ENCODE peak calls at places on chromosomes 1 and 21, in seven cellular contexts. Y, T, R, F, G, M and C are unnamed samples.

GRCh38 chr1:231694081-231694443 is 67.5 kb downstream of the DISC1 start:
- DNase-seq in Y (no peak), M (no peak), G (no peak), F (no peak), T (no peak), R (no peak), C (no peak)

GRCh38 chr1:24897263-24898151 is 32.6 kb downstream of the RUNX3 start:
- DNase-seq in Y (no peak), M (no peak), T (no peak), G (no peak), R (no peak), F (no peak), C (no peak)

GRCh38 chr1:21317035-21317689 is 26.9 kb upstream of the ECE1 start:
- DNase-seq in R (no peak), F (peak; percentile 93), Y (no peak), G (no peak), T (no peak), M (no peak), C (no peak)

GRCh38 chr1:179831852-179832699 is 45.5 kb downstream of the TOR1AIP2 start:
- DNase-seq in Y (no peak), G (no peak), R (no peak), T (no peak), M (no peak), F (no peak), C (no peak)

GRCh38 chr1:6703016-6703415 is 1.4 kb upstream of the DNAJC11 start:
- DNase-seq in Y (no peak), T (no peak), R (no peak), G (no peak), F (no peak), M (no peak), C (no peak)

GRCh38 chr1:58246549-58246948 is 300.0 kb downstream of the OMA1 start:
- DNase-seq in M (no peak), T (no peak), F (no peak), Y (no peak), G (no peak), R (no peak), C (no peak)

GRCh38 chr1:31614538-31615005 is 2.9 kb upstream of the HCRTR1 start:
- DNase-seq in M (no peak), Y (no peak), T (no peak), R (no peak), G (no peak), F (no peak), C (no peak)

GRCh38 chr1:225483818-225484656 is 56.2 kb upstream of the LBR start:
- DNase-seq in Y (no peak), F (no peak), M (no peak), T (no peak), R (no peak), G (no peak), C (no peak)

GRCh38 chr1:112803906-112804762 is 89.0 kb upstream of the PPM1J start:
- DNase-seq in Y (peak; percentile 43), T (peak; percentile 66), F (peak; percentile 51), R (peak; percentile 28), G (peak; percentile 65), M (peak; percentile 57), C (peak; percentile 53)

GRCh38 chr1:223752721-223753515 is 40.6 kb downstream of the CAPN2 start:
- DNase-seq in Y (no peak), T (no peak), M (no peak), G (no peak), R (no peak), F (no peak), C (no peak)

GRCh38 chr1:21752186-21752585 is 30.8 kb downstream of the USP48 start:
- DNase-seq in F (no peak), Y (no peak), G (no peak), T (no peak), M (no peak), R (no peak), C (no peak)

GRCh38 chr1:235127203-235127602 is 1.4 kb downstream of the TOMM20 start:
- DNase-seq in R (no peak), G (no peak), Y (no peak), M (no peak), T (no peak), F (no peak), C (no peak)

GRCh38 chr21:36610201-36610600 is 88.7 kb upstream of the SIM2 start:
- DNase-seq in F (no peak), G (no peak), Y (no peak), R (no peak), M (no peak), T (no peak), C (no peak)

GRCh38 chr1:41245659-41246058 is 3.6 kb upstream of the SCMH1 start:
- DNase-seq in Y (no peak), G (no peak), F (no peak), M (no peak), T (peak; percentile 26), R (no peak), C (no peak)

GRCh38 chr1:219837274-219837993 is 90.9 kb downstream of the SLC30A10 start:
- DNase-seq in T (peak; percentile 55), G (peak; percentile 37), R (no peak), F (peak; percentile 48), Y (peak; percentile 37), M (no peak), C (no peak)